ENCODE peak calls at places on chromosomes 6 and 20, in ten cellular contexts. B is esophagus squamous epithelium, G is PC-3, D is left lung, H is AG10803, M is mammary epithelial cell, K is upper lobe of right lung, F is psoas muscle, C is fibroblast of the aortic adventitia, A is astrocyte of the spinal cord. P is an unnamed sample.

GRCh38 chr6:3876131-3876530 is 27.0 kb downstream of the FAM50B start:
- DNase-seq in M (no peak), H (no peak), B (no peak), C (peak), K (no peak), G (no peak), F (peak), A (no peak), D (no peak), P (no peak)

GRCh38 chr6:89597988-89598387 is 40.6 kb downstream of the LYRM2 start:
- DNase-seq in A (peak), F (no peak), B (no peak), D (no peak), G (peak), M (peak), C (peak), H (peak), K (no peak), P (no peak)

GRCh38 chr20:47875302-47876025 is 90.2 kb upstream of the SULF2 start:
- DNase-seq in G (no peak), A (no peak), M (no peak), B (no peak), F (no peak), D (no peak), K (no peak), H (peak), C (no peak), P (no peak)

GRCh38 chr6:162421004-162421403 is 306.6 kb downstream of the PRKN start:
- DNase-seq in A (no peak), B (no peak), K (no peak), F (no peak), G (no peak), M (no peak), C (no peak), H (no peak), D (no peak), P (no peak)

GRCh38 chr20:53975761-53976160 is 94.6 kb downstream of the BCAS1 start:
- DNase-seq in A (no peak), F (no peak), B (no peak), C (no peak), M (no peak), K (no peak), G (no peak), D (no peak), H (no peak), P (no peak)

GRCh38 chr20:31916724-31917123 is 35.1 kb downstream of the PDRG1 start:
- DNase-seq in A (no peak), K (peak), M (no peak), B (no peak), C (no peak), G (no peak), H (no peak), F (no peak), D (no peak), P (no peak)

GRCh38 chr20:60071965-60072364 is 113.7 kb downstream of the CDH26 start:
- DNase-seq in K (no peak), G (peak), F (no peak), B (no peak), M (peak), H (peak), A (peak), D (no peak), C (peak), P (no peak)

GRCh38 chr6:53504438-53505030 is 40.4 kb downstream of the GCLC start:
- DNase-seq in H (no peak), M (no peak), G (no peak), A (no peak), D (no peak), F (no peak), K (no peak), B (no peak), C (no peak), P (no peak)

GRCh38 chr6:25314776-25315175 is 35.6 kb downstream of the CARMIL1 start:
- DNase-seq in M (no peak), F (no peak), A (no peak), G (no peak), B (no peak), D (no peak), K (no peak), C (no peak), H (no peak), P (no peak)

GRCh38 chr6:25312703-25313102 is 33.5 kb downstream of the CARMIL1 start:
- DNase-seq in B (no peak), K (no peak), G (peak), D (no peak), C (peak), H (peak), A (peak), M (peak), F (no peak), P (no peak)

GRCh38 chr6:25309886-25310285 is 30.7 kb downstream of the CARMIL1 start:
- DNase-seq in D (no peak), G (no peak), M (no peak), H (peak), F (no peak), A (no peak), C (peak), K (no peak), B (no peak), P (no peak)

GRCh38 chr6:25311251-25311910 is 32.2 kb downstream of the CARMIL1 start:
- DNase-seq in K (no peak), M (peak), B (no peak), D (no peak), G (peak), H (peak), C (peak), F (no peak), A (peak), P (no peak)

DNA sequence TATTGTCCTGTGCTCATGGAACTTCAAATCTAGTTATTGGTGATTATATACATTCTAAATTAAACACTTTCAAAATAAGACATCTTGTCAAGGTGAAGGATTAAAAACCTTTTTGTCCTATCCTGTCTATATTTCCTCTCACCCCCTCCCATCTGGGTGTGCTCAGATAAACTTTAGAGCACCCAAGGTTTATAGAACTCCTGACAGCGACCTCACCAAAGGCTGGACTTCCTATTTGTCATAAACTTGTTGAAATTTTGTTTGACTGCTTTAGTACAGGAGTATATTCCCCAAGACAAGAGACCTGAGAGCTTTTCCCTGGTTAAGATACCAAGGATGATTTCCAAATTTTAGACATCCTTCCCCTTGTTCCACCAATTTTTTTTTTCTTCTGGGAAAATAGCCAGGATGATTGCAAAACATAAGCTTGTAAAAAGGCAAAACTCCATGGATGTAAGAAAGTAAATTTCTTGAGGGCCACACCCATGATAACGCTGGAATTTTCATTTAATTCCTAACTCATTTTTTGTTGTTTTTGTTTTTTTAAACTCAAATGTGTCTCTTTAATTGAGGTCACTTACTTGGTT is 33.0 kb downstream of the CARMIL1 start:
- DNase-seq in K (no peak), A (peak), G (peak), B (no peak), H (peak), D (no peak), C (peak), M (peak), F (no peak), P (no peak)
- H3K4me3 ChIP-seq in K (no peak), A (no peak), G (peak), B (no peak), H (no peak), D (no peak), C (no peak), M (no peak), F (no peak), P (no peak)

GRCh38 chr20:19423892-19424620 is 211.6 kb downstream of the SLC24A3 start:
- DNase-seq in F (no peak), A (no peak), B (no peak), H (no peak), K (no peak), G (no peak), C (no peak), M (no peak), D (no peak), P (no peak)

GRCh38 chr20:19427913-19428800 is 215.7 kb downstream of the SLC24A3 start:
- DNase-seq in M (no peak), K (no peak), F (no peak), G (no peak), D (no peak), A (no peak), H (no peak), B (no peak), C (no peak), P (no peak)

GRCh38 chr20:19426356-19426755 is 213.9 kb downstream of the SLC24A3 start:
- DNase-seq in B (no peak), D (no peak), K (no peak), M (no peak), C (no peak), F (no peak), A (no peak), H (no peak), G (no peak), P (no peak)

GRCh38 chr20:19430641-19431307 is 218.3 kb downstream of the SLC24A3 start:
- DNase-seq in G (no peak), C (no peak), M (no peak), A (no peak), D (no peak), F (no peak), B (no peak), K (no peak), H (no peak), P (no peak)

GRCh38 chr20:19427480-19427879 is 215.0 kb downstream of the SLC24A3 start:
- DNase-seq in C (no peak), B (no peak), A (no peak), D (peak), H (no peak), G (no peak), M (no peak), K (peak), F (no peak), P (no peak)
- H3K4me3 ChIP-seq in C (no peak), B (no peak), A (no peak), D (no peak), H (no peak), G (no peak), M (no peak), K (no peak), F (peak), P (no peak)

DNA sequence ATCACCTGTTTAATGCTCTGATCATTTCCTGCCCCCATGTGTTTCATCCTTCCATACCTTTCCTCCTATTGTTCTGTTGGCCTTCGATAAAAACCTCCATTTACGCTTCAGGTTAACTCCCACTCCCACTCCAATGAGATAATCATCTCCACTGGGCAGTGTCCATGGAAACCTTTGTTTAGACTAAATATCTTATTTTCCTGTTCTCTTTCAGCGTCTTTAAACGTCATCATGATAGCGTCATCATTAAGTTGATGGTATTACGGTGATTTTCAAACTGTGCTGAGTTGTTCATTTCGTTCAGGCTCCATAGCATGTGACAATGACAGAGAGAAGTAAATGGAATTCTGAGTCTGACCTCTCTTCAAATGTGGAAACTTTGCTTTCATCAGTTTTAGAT is 970.5 kb upstream of the SLC35B3 start:
- DNase-seq in A (peak), M (no peak), C (no peak), B (no peak), K (no peak), H (no peak), F (no peak), D (no peak), G (peak), P (no peak)
- H3K4me3 ChIP-seq in A (no peak), M (no peak), C (no peak), B (no peak), K (no peak), H (no peak), F (no peak), D (no peak), G (peak), P (no peak)

GRCh38 chr20:4083103-4083864 is 67.9 kb upstream of the RNF24 start:
- DNase-seq in K (no peak), H (peak), F (no peak), C (peak), M (no peak), B (no peak), G (no peak), A (no peak), D (no peak), P (no peak)
- H3K4me3 ChIP-seq in K (no peak), H (no peak), F (no peak), C (peak), M (no peak), B (no peak), G (no peak), A (no peak), D (no peak), P (no peak)

DNA sequence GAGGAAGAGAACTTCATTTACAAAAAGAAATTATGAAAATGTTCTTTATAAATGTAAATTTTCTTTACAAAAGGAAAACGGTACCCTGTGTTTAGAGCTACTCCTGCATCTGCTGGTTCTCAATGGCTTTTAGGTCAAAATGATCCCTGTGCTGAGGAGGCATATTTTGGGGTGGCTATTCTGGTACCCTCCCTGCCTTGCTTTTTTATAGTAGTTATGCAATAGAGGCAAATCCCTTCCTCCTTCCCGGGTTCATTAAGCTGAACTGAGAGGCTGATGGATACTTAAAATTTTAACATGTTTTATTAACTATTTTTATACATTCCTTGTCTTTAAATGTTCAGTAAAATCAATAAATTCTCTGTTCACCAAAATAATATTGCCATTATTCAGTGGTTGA is 38.9 kb downstream of the KLHL32 start:
- DNase-seq in M (no peak), A (no peak), K (no peak), G (no peak), B (no peak), C (no peak), D (no peak), F (no peak), H (no peak), P (no peak)
- H3K4me3 ChIP-seq in M (no peak), A (no peak), K (no peak), G (no peak), B (no peak), C (no peak), D (no peak), F (no peak), H (no peak), P (no peak)

GRCh38 chr6:98832282-98833100 is 1.9 kb upstream of the POU3F2 start:
- DNase-seq in C (peak), K (no peak), A (peak), F (no peak), H (peak), D (no peak), M (peak), G (peak), B (no peak), P (no peak)
- H3K4me3 ChIP-seq in C (peak), K (peak), A (peak), F (peak), H (peak), D (no peak), M (peak), G (peak), B (peak), P (no peak)

GRCh38 chr6:13873288-13874190 is 51.2 kb upstream of the RNF182 start:
- DNase-seq in G (peak), K (peak), A (no peak), M (peak), F (peak), D (peak), C (no peak), H (no peak), B (no peak), P (peak)
- H3K4me3 ChIP-seq in G (peak), K (peak), A (peak), M (peak), F (peak), D (peak), C (peak), H (peak), B (peak), P (peak)

DNA sequence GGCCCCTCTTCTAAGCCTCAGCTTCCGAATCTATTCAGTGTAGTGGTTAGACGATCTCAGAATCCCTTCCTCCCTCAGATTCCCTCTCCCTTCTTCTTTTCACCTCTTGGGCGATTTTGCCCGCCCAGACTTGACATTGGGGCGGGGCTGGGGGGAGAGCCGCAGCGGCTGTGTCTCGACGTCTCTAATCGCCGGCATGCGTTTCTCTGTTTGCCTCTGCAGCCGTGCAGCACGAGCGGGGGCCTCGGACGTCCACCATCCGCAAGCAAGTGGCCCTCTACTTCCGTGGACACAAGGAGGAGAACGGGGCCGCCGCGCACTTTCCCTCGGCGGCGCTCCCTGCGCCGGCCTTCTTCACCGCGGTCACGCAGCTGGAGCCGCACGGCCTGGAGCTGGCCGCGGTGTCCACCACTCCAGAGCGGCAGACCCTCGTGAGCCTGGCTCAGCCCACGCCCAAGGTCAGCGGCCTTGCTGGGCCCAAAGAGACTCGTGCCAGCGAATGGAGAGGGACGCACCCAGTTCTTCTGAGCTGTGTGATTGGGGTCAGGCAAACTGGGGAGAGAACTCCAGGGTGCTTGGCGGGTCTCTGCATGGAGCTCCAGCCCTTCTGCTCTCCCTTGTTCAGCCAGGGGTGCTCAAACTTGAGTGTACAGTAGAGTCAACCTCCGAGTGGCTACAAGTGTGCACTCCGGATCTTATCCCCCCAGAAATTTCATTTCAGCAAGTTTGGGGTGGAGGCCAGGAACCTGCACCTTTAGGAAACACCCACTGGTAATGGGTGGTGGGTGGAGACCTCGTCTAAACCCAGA is 10.7 kb downstream of the NR2E1 start:
- DNase-seq in D (no peak), G (no peak), M (no peak), C (no peak), A (no peak), B (no peak), H (no peak), K (no peak), F (no peak), P (no peak)
- H3K4me3 ChIP-seq in D (no peak), G (no peak), M (no peak), C (no peak), A (no peak), B (peak), H (no peak), K (peak), F (peak), P (no peak)

DNA sequence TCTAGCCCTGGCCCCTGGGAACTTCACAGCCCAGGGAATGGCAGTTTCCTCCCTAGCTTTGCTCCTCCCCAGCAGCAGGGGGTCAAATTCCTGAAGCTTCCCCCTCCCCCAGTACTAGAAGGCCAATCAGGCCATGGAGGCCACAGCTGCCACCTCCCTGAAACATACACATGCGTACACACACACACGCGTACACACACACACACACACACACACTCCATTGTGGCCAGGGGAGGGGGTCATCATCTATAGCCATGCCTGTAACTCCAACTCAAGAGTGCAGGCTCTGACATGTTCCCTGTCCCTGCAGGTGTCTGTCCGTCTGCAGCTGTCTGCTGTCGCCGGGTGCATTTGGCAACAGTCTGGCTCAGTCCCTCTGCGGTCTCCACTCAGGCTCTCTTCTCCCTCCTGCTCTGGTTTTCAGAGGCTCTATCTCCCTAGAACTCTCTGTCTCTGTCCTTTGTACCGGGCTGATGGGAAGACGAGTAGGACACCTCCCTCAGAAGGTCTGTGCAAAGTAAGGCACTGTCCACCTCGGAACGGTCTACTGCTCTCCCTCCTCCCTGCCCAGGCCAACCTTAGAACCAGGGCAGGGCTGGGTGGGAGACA is 1.4 kb downstream of the LRFN2 start:
- DNase-seq in B (no peak), H (no peak), C (no peak), K (no peak), A (no peak), G (no peak), F (no peak), D (no peak), M (no peak), P (no peak)
- H3K4me3 ChIP-seq in B (no peak), H (no peak), C (no peak), K (no peak), A (no peak), G (no peak), F (no peak), D (no peak), M (no peak), P (no peak)